ENCODE peak calls at places on chromosomes 4 and X, in four cellular contexts. O is GM04503, B is natural killer cell, M is IMR-90. E is an unnamed sample.

GRCh38 chr4:22471999-22472434 is 43.8 kb downstream of the ADGRA3 start:
- DNase-seq in M (peak), B (no peak), O (no peak), E (no peak)

GRCh38 chrX:21374994-21375794 is 976 bp downstream of the CNKSR2 start:
- DNase-seq in M (no peak), B (no peak), O (no peak), E (no peak)

GRCh38 chrX:51641421-51642021 is 22.8 kb upstream of the CENPVL3 start:
- DNase-seq in M (peak), B (no peak), O (peak), E (peak)

GRCh38 chrX:12949927-12950656 is 24.8 kb upstream of the TMSB4X start:
- DNase-seq in B (peak), O (peak), M (peak), E (peak)

GRCh38 chr4:117249333-117249732 is 164.0 kb upstream of the TRAM1L1 start:
- DNase-seq in M (no peak), B (no peak), O (no peak), E (no peak)

GRCh38 chr4:89284828-89285227 is 22.8 kb downstream of the GPRIN3 start:
- DNase-seq in B (no peak), O (no peak), M (no peak), E (no peak)

GRCh38 chr4:94714360-94714759 is 43.4 kb upstream of the BMPR1B start:
- DNase-seq in O (peak), M (peak), B (no peak), E (no peak)

GRCh38 chrX:115233497-115234219 is at the start of gene LRCH2:
- DNase-seq in O (no peak), B (no peak), M (peak), E (peak)

GRCh38 chr4:138938371-138938699 is 77.2 kb upstream of the NOCT start:
- DNase-seq in M (peak), B (no peak), O (peak), E (peak)

GRCh38 chr4:39539026-39539690 is 11.9 kb upstream of the UGDH start:
- DNase-seq in O (no peak), M (peak), B (no peak), E (no peak)

GRCh38 chr4:140635606-140636005 is 66.8 kb upstream of the UCP1 start:
- DNase-seq in O (no peak), M (no peak), B (no peak), E (peak)

GRCh38 chrX:151680805-151681204 is 14.5 kb upstream of the PRRG3 start:
- DNase-seq in O (no peak), B (peak), M (peak), E (peak)

GRCh38 chr4:16259531-16260246 is 33.4 kb upstream of the TAPT1 start:
- DNase-seq in B (no peak), M (peak), O (no peak), E (no peak)

GRCh38 chr4:7159923-7160322 is 32.4 kb upstream of the SORCS2 start:
- DNase-seq in B (no peak), M (no peak), O (no peak), E (no peak)

GRCh38 chr4:110195561-110196205 is 2.7 kb downstream of the ELOVL6 start:
- DNase-seq in B (no peak), M (peak), O (no peak), E (peak)

GRCh38 chr4:150332086-150332485 is 249.9 kb upstream of the MAB21L2 start:
- DNase-seq in O (no peak), M (no peak), B (no peak), E (no peak)

GRCh38 chr4:3710451-3711182 is 55.6 kb upstream of the ADRA2C start:
- DNase-seq in M (no peak), O (no peak), B (no peak), E (no peak)